ENCODE peak calls at places on chromosomes 13 and 19, in nine cellular contexts. L, J, P, M, K, H, F, X and S are unnamed samples.
A peak's percentile ranks its signal among the peaks of the same experiment; 100 is the strongest.

GRCh38 chr13:100630564-100630963 is 42.0 kb upstream of the GGACT start:
- DNase-seq in L (no peak), J (no peak), P (no peak), M (no peak), K (no peak), H (no peak), F (peak; percentile 44), X (no peak), S (no peak)

GRCh38 chr13:94346261-94347019 is 133.0 kb downstream of the DCT start:
- DNase-seq in L (no peak), J (no peak), P (no peak), M (no peak), K (no peak), H (no peak), F (no peak), X (no peak), S (no peak)

GRCh38 chr13:53298426-53298825 is 269.8 kb downstream of the OLFM4 start:
- DNase-seq in L (no peak), J (no peak), P (no peak), M (no peak), K (no peak), H (no peak), F (no peak), X (no peak), S (no peak)

GRCh38 chr13:23673354-23673753 is 103.1 kb downstream of the TNFRSF19 start:
- DNase-seq in L (no peak), J (peak; percentile 36), P (peak; percentile 49), M (no peak), K (peak; percentile 99), H (no peak), F (no peak), X (no peak), S (no peak)

GRCh38 chr13:46687810-46688209 is 109.2 kb downstream of the ESD start:
- DNase-seq in L (no peak), J (no peak), P (peak; percentile 57), M (no peak), K (peak; percentile 46), H (no peak), F (peak; percentile 80), X (no peak), S (no peak)

GRCh38 chr13:46288570-46289259 is 77.0 kb downstream of the LRRC63 start:
- DNase-seq in L (no peak), J (no peak), P (peak; percentile 68), M (no peak), K (peak; percentile 22), H (no peak), F (peak; percentile 86), X (no peak), S (no peak)

GRCh38 chr19:16342002-16342715 is 17.5 kb downstream of the KLF2 start:
- DNase-seq in L (no peak), J (no peak), P (peak; percentile 38), M (no peak), K (no peak), H (no peak), F (no peak), X (no peak), S (no peak)

GRCh38 chr19:43605875-43606568 is 5.9 kb upstream of the SRRM5 start:
- DNase-seq in L (no peak), J (no peak), P (no peak), M (no peak), K (no peak), H (no peak), F (no peak), X (no peak), S (no peak)

GRCh38 chr13:34265016-34265692 is 447.2 kb downstream of the RFC3 start:
- DNase-seq in L (no peak), J (no peak), P (no peak), M (no peak), K (no peak), H (no peak), F (no peak), X (no peak), S (no peak)

GRCh38 chr13:56735537-56735942 is 405.2 kb upstream of the PRR20A start:
- DNase-seq in L (no peak), J (no peak), P (no peak), M (peak; percentile 36), K (no peak), H (no peak), F (peak; percentile 87), X (peak; percentile 46), S (peak; percentile 42)

GRCh38 chr19:42297034-42297433 is 4.9 kb upstream of the PRR19 start:
- DNase-seq in L (no peak), J (no peak), P (no peak), M (no peak), K (no peak), H (no peak), F (no peak), X (no peak), S (no peak)

GRCh38 chr13:27014406-27015359 is 156.9 kb downstream of the USP12 start:
- DNase-seq in L (no peak), J (no peak), P (no peak), M (no peak), K (no peak), H (no peak), F (no peak), X (no peak), S (no peak)

GRCh38 chr19:291561-292280 is 518 bp upstream of the PLPP2 start:
- DNase-seq in L (no peak), J (no peak), P (peak; percentile 41), M (peak; percentile 23), K (no peak), H (peak; percentile 62), F (peak; percentile 39), X (peak; percentile 59), S (no peak)

GRCh38 chr19:33641956-33642498 is 20.3 kb downstream of the CHST8 start:
- DNase-seq in L (no peak), J (no peak), P (no peak), M (no peak), K (no peak), H (peak; percentile 45), F (no peak), X (no peak), S (no peak)

GRCh38 chr19:16125738-16126495 is 14.2 kb downstream of the RAB8A start:
- DNase-seq in L (no peak), J (no peak), P (no peak), M (no peak), K (no peak), H (no peak), F (no peak), X (no peak), S (no peak)

GRCh38 chr19:290539-291521 is at the start of gene PLPP2:
- DNase-seq in L (no peak), J (peak; percentile 54), P (peak; percentile 64), M (peak; percentile 45), K (no peak), H (peak; percentile 80), F (peak; percentile 96), X (no peak), S (peak; percentile 65)

DNA sequence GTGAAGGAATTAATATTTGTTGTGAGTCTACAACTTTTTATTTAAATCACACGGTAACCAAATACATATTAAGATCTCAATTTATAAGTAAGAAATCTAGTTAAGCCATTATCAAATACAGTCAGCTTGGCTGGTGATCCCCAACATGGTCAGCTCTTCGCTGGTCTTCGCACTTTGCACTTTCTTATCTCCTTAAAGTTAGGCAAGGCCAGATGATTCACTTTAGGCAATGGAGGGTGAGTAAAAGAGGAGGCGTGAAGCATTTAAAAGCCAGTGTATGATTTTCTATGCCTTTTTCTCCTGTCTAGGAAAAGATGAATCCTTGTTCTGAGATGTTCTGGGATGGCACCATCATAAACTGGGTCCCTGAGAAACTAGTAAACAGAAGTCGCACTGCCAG is 793.7 kb upstream of the ARGLU1 start:
- DNase-seq in L (no peak), J (no peak), P (peak; percentile 34), M (no peak), K (peak; percentile 82), H (no peak), F (no peak), X (no peak), S (no peak)
- H3K4me1 ChIP-seq in L (no peaks in the 10 kb centered on the region), J (no peaks in the 10 kb centered on the region), P (peaks cover 10% of the 10 kb centered on the region), M (no peaks in the 10 kb centered on the region), K (peaks cover 18% of the 10 kb centered on the region), H (no peaks in the 10 kb centered on the region), F (no peaks in the 10 kb centered on the region), X (no peaks in the 10 kb centered on the region), S (no peaks in the 10 kb centered on the region)

GRCh38 chr13:43303040-43303729 is 279.8 kb downstream of the DNAJC15 start:
- DNase-seq in L (no peak), J (peak; percentile 34), P (peak; percentile 83), M (peak; percentile 82), K (peak; percentile 70), H (no peak), F (peak; percentile 82), X (peak; percentile 80), S (peak; percentile 27)
- TF ChIP-seq CTCF in L (no peak), J (no peak), P (peak; percentile 66), M (peak; percentile 69), K (peak; percentile 59), H (peak; percentile 42), F (peak; percentile 86), X (peak; percentile 43), S (no peak)

GRCh38 chr13:99124046-99124400 is 76.6 kb upstream of the UBAC2 start:
- DNase-seq in L (no peak), J (no peak), P (no peak), M (no peak), K (no peak), H (no peak), F (no peak), X (no peak), S (no peak)

GRCh38 chr13:99123101-99124045 is 77.3 kb upstream of the UBAC2 start:
- DNase-seq in L (no peak), J (no peak), P (no peak), M (no peak), K (peak; percentile 19), H (no peak), F (no peak), X (no peak), S (no peak)

GRCh38 chr13:99120751-99121150 is 79.9 kb upstream of the UBAC2 start:
- DNase-seq in L (no peak), J (no peak), P (no peak), M (no peak), K (no peak), H (no peak), F (peak; percentile 21), X (no peak), S (no peak)

GRCh38 chr13:99122171-99122570 is 78.5 kb upstream of the UBAC2 start:
- DNase-seq in L (no peak), J (no peak), P (no peak), M (no peak), K (no peak), H (no peak), F (no peak), X (no peak), S (no peak)

DNA sequence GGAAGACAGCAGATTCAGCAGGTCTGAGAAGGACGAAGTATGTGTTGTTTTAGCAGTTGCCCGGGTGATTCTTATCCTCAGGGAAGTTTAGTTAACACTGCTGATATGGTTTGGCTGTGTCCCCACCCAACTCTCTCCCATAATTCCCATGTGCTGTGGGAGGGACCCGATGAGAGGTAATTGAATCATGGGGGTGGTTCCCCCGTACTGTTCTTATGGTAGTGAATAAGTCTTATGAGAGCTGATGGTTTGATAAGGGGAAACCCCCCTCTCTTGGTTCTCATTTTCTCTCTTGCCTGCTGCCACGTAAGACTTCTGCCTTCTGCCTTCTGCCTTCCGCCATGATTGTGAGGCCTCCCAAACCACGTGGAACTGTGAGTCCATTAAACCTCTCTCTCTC is 81.0 kb upstream of the UBAC2 start:
- DNase-seq in L (no peak), J (no peak), P (no peak), M (no peak), K (no peak), H (no peak), F (no peak), X (no peak), S (no peak)
- H3K4me3 ChIP-seq in L (no peak overlapping the region), J (no peak overlapping the region), P (no peak overlapping the region), M (no peak overlapping the region), K (no peak overlapping the region), H (no peak overlapping the region), F (no peak overlapping the region), X (no peak overlapping the region), S (no peak overlapping the region)

GRCh38 chr19:49327878-49328544 is 3.0 kb upstream of the SLC6A16 start:
- DNase-seq in L (no peak), J (no peak), P (no peak), M (no peak), K (peak; percentile 23), H (peak; percentile 13), F (peak; percentile 85), X (no peak), S (no peak)
- H3K4me1 ChIP-seq in L (peaks cover 4% of the 10 kb centered on the region), J (no peaks in the 10 kb centered on the region), P (no peaks in the 10 kb centered on the region), M (no peaks in the 10 kb centered on the region), K (no peaks in the 10 kb centered on the region), H (no peaks in the 10 kb centered on the region), F (no peaks in the 10 kb centered on the region), X (no peaks in the 10 kb centered on the region), S (no peaks in the 10 kb centered on the region)